ENCODE peak calls at places on chromosome 21, in nine cellular contexts. One of them, this sample, is unnamed.

GRCh38 chr21:16330340-16331319 is 600.8 kb downstream of the USP25 start:
- DNase-seq in GM12892: no peak
- DNase-seq in esophagus squamous epithelium: no peak
- DNase-seq in sigmoid colon: no peak
- DNase-seq in body of pancreas: no peak
- DNase-seq in uterus: no peak
- DNase-seq in ovary: no peak
- DNase-seq in IMR-90: peak
- DNase-seq in endothelial cell of umbilical vein: peak
- DNase-seq in this sample: peak

GRCh38 chr21:44977616-44978340 is 37.9 kb downstream of the SLX9 start:
- DNase-seq in GM12892: no peak
- DNase-seq in esophagus squamous epithelium: no peak
- DNase-seq in sigmoid colon: no peak
- DNase-seq in body of pancreas: no peak
- DNase-seq in uterus: no peak
- DNase-seq in ovary: no peak
- DNase-seq in IMR-90: no peak
- DNase-seq in endothelial cell of umbilical vein: no peak
- DNase-seq in this sample: no peak

GRCh38 chr21:30829659-30830058 is at the start of gene KRTAP7-1:
- DNase-seq in GM12892: no peak
- DNase-seq in esophagus squamous epithelium: no peak
- DNase-seq in sigmoid colon: no peak
- DNase-seq in body of pancreas: no peak
- DNase-seq in uterus: no peak
- DNase-seq in ovary: no peak
- DNase-seq in IMR-90: no peak
- DNase-seq in endothelial cell of umbilical vein: no peak
- DNase-seq in this sample: no peak

GRCh38 chr21:38832664-38833063 is 26.9 kb downstream of the ETS2 start:
- DNase-seq in GM12892: no peak
- DNase-seq in esophagus squamous epithelium: no peak
- DNase-seq in sigmoid colon: no peak
- DNase-seq in body of pancreas: no peak
- DNase-seq in uterus: no peak
- DNase-seq in ovary: no peak
- DNase-seq in IMR-90: no peak
- DNase-seq in endothelial cell of umbilical vein: no peak
- DNase-seq in this sample: no peak

GRCh38 chr21:38839683-38840286 is 34.1 kb downstream of the ETS2 start:
- DNase-seq in GM12892: no peak
- DNase-seq in esophagus squamous epithelium: no peak
- DNase-seq in sigmoid colon: no peak
- DNase-seq in body of pancreas: no peak
- DNase-seq in uterus: no peak
- DNase-seq in ovary: no peak
- DNase-seq in IMR-90: peak
- DNase-seq in endothelial cell of umbilical vein: peak
- DNase-seq in this sample: no peak

GRCh38 chr21:45630066-45630694 is 13.3 kb upstream of the PCBP3 start:
- DNase-seq in GM12892: no peak
- DNase-seq in esophagus squamous epithelium: no peak
- DNase-seq in sigmoid colon: no peak
- DNase-seq in body of pancreas: no peak
- DNase-seq in uterus: no peak
- DNase-seq in ovary: no peak
- DNase-seq in IMR-90: no peak
- DNase-seq in endothelial cell of umbilical vein: no peak
- DNase-seq in this sample: no peak

GRCh38 chr21:45992311-45993209 is 11.0 kb downstream of the COL6A1 start:
- DNase-seq in GM12892: no peak
- DNase-seq in esophagus squamous epithelium: no peak
- DNase-seq in sigmoid colon: peak
- DNase-seq in body of pancreas: peak
- DNase-seq in uterus: peak
- DNase-seq in ovary: peak
- DNase-seq in IMR-90: no peak
- DNase-seq in endothelial cell of umbilical vein: no peak
- DNase-seq in this sample: no peak

GRCh38 chr21:26513212-26513611 is 59.9 kb downstream of the CYYR1 start:
- DNase-seq in GM12892: no peak
- DNase-seq in esophagus squamous epithelium: no peak
- DNase-seq in sigmoid colon: no peak
- DNase-seq in body of pancreas: no peak
- DNase-seq in uterus: no peak
- DNase-seq in ovary: no peak
- DNase-seq in IMR-90: no peak
- DNase-seq in endothelial cell of umbilical vein: peak
- DNase-seq in this sample: no peak

GRCh38 chr21:46626536-46627302 is 8.8 kb upstream of the PRMT2 start:
- DNase-seq in GM12892: no peak
- DNase-seq in esophagus squamous epithelium: no peak
- DNase-seq in sigmoid colon: no peak
- DNase-seq in body of pancreas: no peak
- DNase-seq in uterus: no peak
- DNase-seq in ovary: no peak
- DNase-seq in IMR-90: no peak
- DNase-seq in endothelial cell of umbilical vein: no peak
- DNase-seq in this sample: no peak

GRCh38 chr21:21039624-21040023 is 41.4 kb downstream of the NCAM2 start:
- DNase-seq in GM12892: no peak
- DNase-seq in esophagus squamous epithelium: no peak
- DNase-seq in sigmoid colon: no peak
- DNase-seq in body of pancreas: no peak
- DNase-seq in uterus: no peak
- DNase-seq in ovary: no peak
- DNase-seq in IMR-90: no peak
- DNase-seq in endothelial cell of umbilical vein: no peak
- DNase-seq in this sample: no peak

GRCh38 chr21:19501115-19501514 is 1097.5 kb upstream of the TMPRSS15 start:
- DNase-seq in GM12892: no peak
- DNase-seq in esophagus squamous epithelium: no peak
- DNase-seq in sigmoid colon: no peak
- DNase-seq in body of pancreas: no peak
- DNase-seq in uterus: no peak
- DNase-seq in ovary: no peak
- DNase-seq in IMR-90: no peak
- DNase-seq in endothelial cell of umbilical vein: no peak
- DNase-seq in this sample: peak

GRCh38 chr21:25818156-25818950 is 83.6 kb downstream of the GABPA start:
- DNase-seq in GM12892: no peak
- DNase-seq in esophagus squamous epithelium: no peak
- DNase-seq in sigmoid colon: no peak
- DNase-seq in body of pancreas: no peak
- DNase-seq in uterus: no peak
- DNase-seq in ovary: no peak
- DNase-seq in IMR-90: no peak
- DNase-seq in endothelial cell of umbilical vein: no peak
- DNase-seq in this sample: no peak

GRCh38 chr21:46079357-46080170 is 18.3 kb upstream of the COL6A2 start:
- DNase-seq in GM12892: no peak
- DNase-seq in esophagus squamous epithelium: no peak
- DNase-seq in sigmoid colon: peak
- DNase-seq in body of pancreas: peak
- DNase-seq in uterus: peak
- DNase-seq in ovary: peak
- DNase-seq in IMR-90: peak
- DNase-seq in endothelial cell of umbilical vein: no peak
- DNase-seq in this sample: no peak

GRCh38 chr21:40054403-40054802 is 187.2 kb downstream of the PCP4 start:
- DNase-seq in GM12892: no peak
- DNase-seq in esophagus squamous epithelium: no peak
- DNase-seq in sigmoid colon: peak
- DNase-seq in body of pancreas: peak
- DNase-seq in uterus: peak
- DNase-seq in ovary: no peak
- DNase-seq in IMR-90: no peak
- DNase-seq in endothelial cell of umbilical vein: no peak
- DNase-seq in this sample: no peak

GRCh38 chr21:26710155-26710554 is 135.1 kb downstream of the ADAMTS1 start:
- DNase-seq in GM12892: no peak
- DNase-seq in esophagus squamous epithelium: no peak
- DNase-seq in sigmoid colon: no peak
- DNase-seq in body of pancreas: no peak
- DNase-seq in uterus: no peak
- DNase-seq in ovary: no peak
- DNase-seq in IMR-90: no peak
- DNase-seq in endothelial cell of umbilical vein: no peak
- DNase-seq in this sample: no peak

GRCh38 chr21:15730484-15731242 is 881 bp downstream of the USP25 start:
- DNase-seq in GM12892: peak
- DNase-seq in esophagus squamous epithelium: no peak
- DNase-seq in sigmoid colon: no peak
- DNase-seq in body of pancreas: no peak
- DNase-seq in uterus: no peak
- DNase-seq in ovary: peak
- DNase-seq in IMR-90: no peak
- DNase-seq in endothelial cell of umbilical vein: peak
- DNase-seq in this sample: no peak

GRCh38 chr21:26966360-26966977 is 419 bp downstream of the ADAMTS5 start:
- DNase-seq in GM12892: no peak
- DNase-seq in esophagus squamous epithelium: no peak
- DNase-seq in sigmoid colon: peak
- DNase-seq in body of pancreas: peak
- DNase-seq in uterus: no peak
- DNase-seq in ovary: peak
- DNase-seq in IMR-90: peak
- DNase-seq in endothelial cell of umbilical vein: no peak
- DNase-seq in this sample: no peak

GRCh38 chr21:41764558-41765392 is 2.1 kb downstream of the RIPK4 start:
- DNase-seq in GM12892: no peak
- DNase-seq in esophagus squamous epithelium: no peak
- DNase-seq in sigmoid colon: peak
- DNase-seq in body of pancreas: peak
- DNase-seq in uterus: no peak
- DNase-seq in ovary: no peak
- DNase-seq in IMR-90: no peak
- DNase-seq in endothelial cell of umbilical vein: no peak
- DNase-seq in this sample: no peak
- TF ChIP-seq POLR2A in GM12892: no peak
- TF ChIP-seq POLR2A in esophagus squamous epithelium: peak
- TF ChIP-seq POLR2A in sigmoid colon: no peak
- TF ChIP-seq POLR2A in body of pancreas: peak
- TF ChIP-seq POLR2A in uterus: no peak
- TF ChIP-seq POLR2A in ovary: no peak
- TF ChIP-seq POLR2A in IMR-90: no peak
- TF ChIP-seq POLR2A in endothelial cell of umbilical vein: no peak
- TF ChIP-seq POLR2A in this sample: no peak

GRCh38 chr21:33268736-33269441 is 2.7 kb downstream of the IL10RB start:
- DNase-seq in GM12892: peak
- DNase-seq in esophagus squamous epithelium: no peak
- DNase-seq in sigmoid colon: no peak
- DNase-seq in body of pancreas: peak
- DNase-seq in uterus: no peak
- DNase-seq in ovary: peak
- DNase-seq in IMR-90: no peak
- DNase-seq in endothelial cell of umbilical vein: no peak
- DNase-seq in this sample: no peak
- TF ChIP-seq POLR2A in GM12892: peak
- TF ChIP-seq POLR2A in esophagus squamous epithelium: no peak
- TF ChIP-seq POLR2A in sigmoid colon: no peak
- TF ChIP-seq POLR2A in body of pancreas: peak
- TF ChIP-seq POLR2A in uterus: no peak
- TF ChIP-seq POLR2A in ovary: no peak
- TF ChIP-seq POLR2A in IMR-90: no peak
- TF ChIP-seq POLR2A in endothelial cell of umbilical vein: no peak
- TF ChIP-seq POLR2A in this sample: no peak

GRCh38 chr21:43333301-43334062 is 93.4 kb downstream of the SIK1 start:
- DNase-seq in GM12892: no peak
- DNase-seq in esophagus squamous epithelium: no peak
- DNase-seq in sigmoid colon: no peak
- DNase-seq in body of pancreas: peak
- DNase-seq in uterus: no peak
- DNase-seq in ovary: peak
- DNase-seq in IMR-90: peak
- DNase-seq in endothelial cell of umbilical vein: peak
- DNase-seq in this sample: no peak
- TF ChIP-seq POLR2A in GM12892: no peak
- TF ChIP-seq POLR2A in esophagus squamous epithelium: peak
- TF ChIP-seq POLR2A in sigmoid colon: no peak
- TF ChIP-seq POLR2A in body of pancreas: peak
- TF ChIP-seq POLR2A in uterus: no peak
- TF ChIP-seq POLR2A in ovary: no peak
- TF ChIP-seq POLR2A in IMR-90: peak
- TF ChIP-seq POLR2A in endothelial cell of umbilical vein: no peak
- TF ChIP-seq POLR2A in this sample: no peak

GRCh38 chr21:43864806-43865470 is at the start of gene AGPAT3:
- DNase-seq in GM12892: peak
- DNase-seq in esophagus squamous epithelium: no peak
- DNase-seq in sigmoid colon: no peak
- DNase-seq in body of pancreas: no peak
- DNase-seq in uterus: no peak
- DNase-seq in ovary: peak
- DNase-seq in IMR-90: no peak
- DNase-seq in endothelial cell of umbilical vein: no peak
- DNase-seq in this sample: peak

GRCh38 chr21:43865471-43866181 is 603 bp downstream of the AGPAT3 start:
- DNase-seq in GM12892: peak
- DNase-seq in esophagus squamous epithelium: no peak
- DNase-seq in sigmoid colon: peak
- DNase-seq in body of pancreas: peak
- DNase-seq in uterus: peak
- DNase-seq in ovary: peak
- DNase-seq in IMR-90: peak
- DNase-seq in endothelial cell of umbilical vein: no peak
- DNase-seq in this sample: peak

GRCh38 chr21:43866233-43866632 is 1.2 kb downstream of the AGPAT3 start:
- DNase-seq in GM12892: peak
- DNase-seq in esophagus squamous epithelium: no peak
- DNase-seq in sigmoid colon: peak
- DNase-seq in body of pancreas: peak
- DNase-seq in uterus: peak
- DNase-seq in ovary: peak
- DNase-seq in IMR-90: peak
- DNase-seq in endothelial cell of umbilical vein: no peak
- DNase-seq in this sample: peak

GRCh38 chr21:43866659-43867331 is 1.8 kb downstream of the AGPAT3 start:
- DNase-seq in GM12892: peak
- DNase-seq in esophagus squamous epithelium: no peak
- DNase-seq in sigmoid colon: no peak
- DNase-seq in body of pancreas: peak
- DNase-seq in uterus: no peak
- DNase-seq in ovary: no peak
- DNase-seq in IMR-90: no peak
- DNase-seq in endothelial cell of umbilical vein: peak
- DNase-seq in this sample: peak

DNA sequence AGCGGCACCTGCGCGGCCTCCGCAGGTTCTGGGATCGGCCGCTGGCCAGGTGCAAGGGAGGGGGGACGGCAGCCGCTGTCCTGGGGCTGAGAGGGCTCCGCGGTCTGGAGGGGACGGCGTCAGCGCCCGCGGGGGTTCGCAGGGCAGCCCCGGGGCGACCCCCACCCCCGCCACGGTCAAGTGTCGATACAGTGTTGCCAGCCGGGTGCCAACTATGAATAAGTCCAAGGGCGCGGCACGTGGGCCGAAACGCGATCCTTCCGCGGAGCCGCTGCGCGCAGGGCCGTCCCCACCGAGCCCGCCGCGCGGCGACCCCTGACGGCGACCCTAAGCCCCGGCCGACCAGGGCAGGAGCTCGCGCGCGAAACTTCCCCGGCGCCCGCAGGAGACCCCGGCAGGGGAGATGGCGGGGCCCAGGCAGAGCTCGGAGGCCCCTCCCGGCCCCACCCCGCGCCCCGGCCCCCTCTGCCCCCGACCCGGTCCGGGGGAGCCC is 664 bp upstream of the AGPAT3 start:
- DNase-seq in GM12892: peak
- DNase-seq in esophagus squamous epithelium: no peak
- DNase-seq in sigmoid colon: peak
- DNase-seq in body of pancreas: peak
- DNase-seq in uterus: no peak
- DNase-seq in ovary: peak
- DNase-seq in IMR-90: peak
- DNase-seq in endothelial cell of umbilical vein: peak
- DNase-seq in this sample: peak
- TF ChIP-seq POLR2A in GM12892: peak
- TF ChIP-seq POLR2A in esophagus squamous epithelium: peak
- TF ChIP-seq POLR2A in sigmoid colon: no peak
- TF ChIP-seq POLR2A in body of pancreas: peak
- TF ChIP-seq POLR2A in uterus: no peak
- TF ChIP-seq POLR2A in ovary: no peak
- TF ChIP-seq POLR2A in IMR-90: no peak
- TF ChIP-seq POLR2A in endothelial cell of umbilical vein: no peak
- TF ChIP-seq POLR2A in this sample: peak